ENCODE peak calls at places on chromosome 5, in nine cellular contexts. L, B, N, A, Q, J, T, P and X are unnamed samples. For H3K27me3, the result is how much of the 10 kb centered on the place peaks cover.

GRCh38 chr5:179558912-179559279 is 8.5 kb downstream of the RUFY1 start:
- DNase-seq in L (no peak), B (no peak), N (no peak), A (no peak), Q (peak), J (no peak), T (no peak), P (no peak), X (no peak)

GRCh38 chr5:128353416-128354107 is 184.5 kb downstream of the FBN2 start:
- DNase-seq in L (no peak), B (no peak), N (no peak), A (no peak), Q (no peak), J (no peak), T (no peak), P (no peak), X (no peak)

GRCh38 chr5:154042751-154043150 is 4.0 kb downstream of the MFAP3 start:
- DNase-seq in L (no peak), B (no peak), N (no peak), A (no peak), Q (no peak), J (no peak), T (no peak), P (no peak), X (no peak)

GRCh38 chr5:139141841-139142240 is 56.3 kb downstream of the SIL1 start:
- DNase-seq in L (no peak), B (no peak), N (no peak), A (no peak), Q (peak), J (no peak), T (peak), P (no peak), X (peak)

GRCh38 chr5:160629007-160629402 is 207.3 kb downstream of the PTTG1 start:
- DNase-seq in L (no peak), B (no peak), N (no peak), A (no peak), Q (no peak), J (no peak), T (no peak), P (no peak), X (no peak)

GRCh38 chr5:34452170-34452828 is 203.8 kb upstream of the RAI14 start:
- DNase-seq in L (no peak), B (no peak), N (peak), A (no peak), Q (peak), J (no peak), T (peak), P (no peak), X (no peak)

GRCh38 chr5:160159991-160160826 is 41.0 kb upstream of the PWWP2A start:
- DNase-seq in L (no peak), B (no peak), N (no peak), A (no peak), Q (peak), J (no peak), T (no peak), P (no peak), X (no peak)

GRCh38 chr5:125882061-125882460 is 541.1 kb upstream of the GRAMD2B start:
- DNase-seq in L (no peak), B (no peak), N (peak), A (no peak), Q (no peak), J (no peak), T (no peak), P (no peak), X (no peak)

GRCh38 chr5:93721045-93721444 is 20.4 kb downstream of the POU5F2 start:
- DNase-seq in L (no peak), B (no peak), N (no peak), A (no peak), Q (no peak), J (no peak), T (no peak), P (no peak), X (no peak)

GRCh38 chr5:57671371-57671770 is 188.8 kb upstream of the ACTBL2 start:
- DNase-seq in L (no peak), B (no peak), N (no peak), A (no peak), Q (no peak), J (no peak), T (no peak), P (no peak), X (no peak)

GRCh38 chr5:139700711-139701693 is 52.9 kb downstream of the CXXC5 start:
- DNase-seq in L (no peak), B (no peak), N (no peak), A (no peak), Q (no peak), J (no peak), T (no peak), P (no peak), X (no peak)

GRCh38 chr5:57174128-57174849 is 430 bp downstream of the GPBP1 start:
- DNase-seq in L (peak), B (no peak), N (no peak), A (no peak), Q (no peak), J (no peak), T (no peak), P (no peak), X (no peak)

GRCh38 chr5:11247224-11247623 is 486.2 kb upstream of the DAP start:
- DNase-seq in L (no peak), B (no peak), N (no peak), A (no peak), Q (no peak), J (no peak), T (no peak), P (no peak), X (no peak)

GRCh38 chr5:77893225-77893860 is 117.2 kb upstream of the TBCA start:
- DNase-seq in L (no peak), B (peak), N (peak), A (peak), Q (peak), J (no peak), T (peak), P (no peak), X (no peak)

GRCh38 chr5:81626524-81626923 is 124.4 kb downstream of the SSBP2 start:
- DNase-seq in L (no peak), B (no peak), N (peak), A (peak), Q (peak), J (no peak), T (peak), P (no peak), X (no peak)

GRCh38 chr5:120695368-120695880 is 231.3 kb downstream of the PRR16 start:
- DNase-seq in L (no peak), B (no peak), N (no peak), A (no peak), Q (no peak), J (no peak), T (no peak), P (no peak), X (no peak)

GRCh38 chr5:15023846-15024245 is 152.3 kb upstream of the ANKH start:
- DNase-seq in L (no peak), B (no peak), N (peak), A (no peak), Q (no peak), J (no peak), T (no peak), P (no peak), X (no peak)

GRCh38 chr5:147410496-147411395 is 99.1 kb downstream of the DPYSL3 start:
- DNase-seq in L (no peak), B (no peak), N (no peak), A (no peak), Q (no peak), J (no peak), T (no peak), P (no peak), X (no peak)

GRCh38 chr5:100777680-100778281 is 125.3 kb downstream of the ST8SIA4 start:
- DNase-seq in L (peak), B (peak), N (peak), A (peak), Q (peak), J (no peak), T (peak), P (no peak), X (no peak)

GRCh38 chr5:6773342-6774035 is 60.3 kb downstream of the TENT4A start:
- DNase-seq in L (no peak), B (no peak), N (no peak), A (no peak), Q (no peak), J (no peak), T (no peak), P (peak), X (no peak)

GRCh38 chr5:39137391-39138181 is 63.4 kb upstream of the RICTOR start:
- DNase-seq in L (no peak), B (no peak), N (peak), A (no peak), Q (no peak), J (no peak), T (peak), P (no peak), X (no peak)

GRCh38 chr5:134708301-134708700 is 30.0 kb upstream of the CAMLG start:
- DNase-seq in L (no peak), B (no peak), N (no peak), A (no peak), Q (peak), J (no peak), T (no peak), P (no peak), X (no peak)

GRCh38 chr5:53425598-53426516 is 54.6 kb upstream of the FST start:
- DNase-seq in L (no peak), B (no peak), N (no peak), A (no peak), Q (no peak), J (no peak), T (peak), P (no peak), X (no peak)

GRCh38 chr5:45627076-45627656 is 69.0 kb downstream of the HCN1 start:
- DNase-seq in L (no peak), B (no peak), N (no peak), A (no peak), Q (no peak), J (no peak), T (no peak), P (no peak), X (no peak)

GRCh38 chr5:159504857-159505304 is 174.6 kb upstream of the IL12B start:
- DNase-seq in L (peak), B (peak), N (peak), A (no peak), Q (peak), J (no peak), T (no peak), P (no peak), X (peak)

GRCh38 chr5:54861212-54861894 is 124.0 kb downstream of the ESM1 start:
- DNase-seq in L (no peak), B (no peak), N (no peak), A (no peak), Q (peak), J (no peak), T (no peak), P (no peak), X (no peak)

GRCh38 chr5:116546033-116546742 is 28.4 kb downstream of the SEMA6A start:
- DNase-seq in L (no peak), B (no peak), N (peak), A (no peak), Q (no peak), J (no peak), T (no peak), P (no peak), X (no peak)

GRCh38 chr5:128546658-128547281 is 8.7 kb upstream of the FBN2 start:
- DNase-seq in L (no peak), B (no peak), N (peak), A (no peak), Q (no peak), J (no peak), T (no peak), P (no peak), X (no peak)

GRCh38 chr5:174177976-174178600 is 132.6 kb downstream of the NSG2 start:
- DNase-seq in L (no peak), B (no peak), N (no peak), A (no peak), Q (no peak), J (no peak), T (no peak), P (no peak), X (no peak)

GRCh38 chr5:55151923-55152842 is 7.8 kb upstream of the GPX8 start:
- DNase-seq in L (no peak), B (peak), N (peak), A (no peak), Q (peak), J (no peak), T (no peak), P (no peak), X (no peak)

DNA sequence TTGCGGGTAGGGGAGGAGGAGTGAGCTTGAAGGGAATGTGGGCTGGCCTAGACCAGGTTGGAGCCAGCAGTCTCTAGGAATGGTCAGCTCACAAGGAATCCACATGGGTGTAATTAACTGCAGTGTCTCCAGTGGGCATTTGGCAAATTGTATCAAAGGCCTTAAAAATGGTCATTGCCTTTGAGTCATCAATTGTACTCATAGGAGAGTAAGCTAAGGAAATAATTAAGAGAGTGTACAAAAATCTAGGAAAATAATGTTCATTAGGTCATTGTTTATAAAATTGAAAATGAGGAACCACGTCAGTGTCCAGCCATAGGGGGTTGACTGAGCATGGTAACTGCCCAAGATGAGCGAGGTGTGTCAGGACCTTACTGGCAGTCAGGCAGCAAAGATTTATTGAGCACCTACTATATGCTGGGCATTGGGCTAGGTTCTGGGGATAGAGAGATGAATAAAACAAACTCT is 29.8 kb upstream of the RPL26L1 start:
- DNase-seq in L (no peak), B (peak), N (no peak), A (no peak), Q (peak), J (no peak), T (no peak), P (no peak), X (no peak)
- TF ChIP-seq CTCF in L (no peak), B (peak), N (no peak), A (no peak), Q (peak), J (no peak), T (no peak), P (no peak), X (no peak)

DNA sequence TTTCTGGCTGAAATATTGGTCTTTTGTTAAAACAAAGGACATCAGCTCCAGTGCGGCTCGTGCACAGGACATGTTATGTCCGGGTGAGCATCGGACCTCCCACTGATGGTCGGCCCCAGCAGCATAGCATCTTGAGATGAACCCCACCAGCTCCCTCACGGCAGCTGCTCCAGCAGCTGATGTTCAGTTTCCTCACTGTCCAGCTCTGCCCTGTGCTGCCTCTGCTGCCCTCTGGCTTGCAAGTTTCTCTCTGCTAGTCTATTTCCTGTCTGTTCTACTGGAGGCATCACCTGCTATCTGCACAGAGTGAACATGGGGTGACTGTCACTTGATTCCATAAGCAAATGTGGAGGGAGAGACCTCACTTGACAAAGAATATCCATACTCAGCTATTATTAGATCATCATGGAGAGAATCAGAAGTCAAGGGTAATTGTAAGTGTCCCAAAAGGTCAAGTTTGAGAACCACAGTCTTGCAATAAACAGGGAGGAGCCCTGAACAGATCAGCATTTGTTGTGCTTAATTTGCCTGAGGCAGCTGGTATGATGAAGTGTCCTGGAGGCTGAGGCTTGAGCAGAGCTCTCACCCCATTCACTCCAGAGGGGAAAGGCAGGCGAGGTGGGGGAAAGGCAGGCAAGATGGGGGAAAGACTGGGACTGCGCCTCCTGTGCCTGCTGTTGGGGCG is 702.8 kb downstream of the SEMA5A start:
- DNase-seq in L (no peak), B (peak), N (peak), A (no peak), Q (peak), J (no peak), T (no peak), P (no peak), X (no peak)
- H3K27me3 ChIP-seq in L (under half), B (under half), N (under half), A (under half), Q (under half), J (under half), T (under half), P (under half), X (under half)

GRCh38 chr5:9545301-9545958 is 445 bp downstream of the SEMA5A start:
- DNase-seq in L (no peak), B (no peak), N (no peak), A (no peak), Q (no peak), J (no peak), T (no peak), P (peak), X (no peak)

GRCh38 chr5:9544502-9545300 is 1.2 kb downstream of the SEMA5A start:
- DNase-seq in L (peak), B (no peak), N (peak), A (no peak), Q (peak), J (no peak), T (no peak), P (peak), X (peak)

GRCh38 chr5:9546973-9547947 is 1.4 kb upstream of the SEMA5A start:
- DNase-seq in L (no peak), B (no peak), N (peak), A (no peak), Q (peak), J (no peak), T (no peak), P (peak), X (peak)

GRCh38 chr5:9544056-9544455 is 1.8 kb downstream of the SEMA5A start:
- DNase-seq in L (no peak), B (no peak), N (no peak), A (no peak), Q (peak), J (no peak), T (no peak), P (no peak), X (no peak)

DNA sequence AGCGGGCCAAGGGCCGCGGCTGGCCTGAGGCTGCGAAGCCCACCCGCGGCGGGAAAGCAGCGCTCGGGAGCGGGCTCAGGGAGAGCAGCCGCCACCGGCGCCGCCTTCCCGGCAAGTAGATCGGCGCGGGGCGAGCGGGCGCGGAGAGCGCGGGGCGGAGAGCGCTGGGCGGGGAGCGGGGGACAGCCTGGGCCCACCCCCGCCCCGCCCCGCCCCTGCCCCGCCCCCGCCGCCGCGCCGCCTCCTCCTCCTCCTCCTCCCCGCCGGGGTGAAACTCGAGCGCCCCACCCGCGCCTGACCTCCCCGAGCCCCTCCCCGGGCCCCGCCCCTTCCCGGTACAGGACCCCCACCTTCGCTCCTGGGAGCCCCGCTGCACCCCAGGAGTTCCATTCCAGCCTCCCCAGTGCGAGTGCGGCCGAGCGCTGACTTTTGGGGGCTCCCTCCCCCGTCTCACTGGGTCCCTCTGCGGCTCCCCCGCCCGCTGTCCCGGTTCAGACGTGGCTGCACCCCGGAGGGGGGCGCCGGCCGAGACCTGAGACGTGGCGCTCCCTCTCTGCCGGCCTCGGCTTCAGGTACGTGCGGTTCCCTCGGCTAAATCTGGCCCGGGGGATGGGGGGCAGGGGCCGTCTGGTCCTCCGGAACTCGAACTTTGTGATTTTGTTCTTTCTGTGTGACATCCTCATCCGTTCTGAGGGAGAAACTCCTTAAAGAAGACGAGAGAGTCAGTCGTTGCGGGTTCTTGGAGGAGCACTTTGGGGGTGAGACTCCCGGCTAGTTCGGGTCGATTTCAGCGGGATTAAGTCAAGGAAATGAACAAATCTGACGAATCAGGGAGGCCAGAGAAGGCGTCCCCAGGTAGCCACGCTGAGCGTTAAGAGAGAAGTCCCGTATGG is at the start of gene SEMA5A:
- DNase-seq in L (peak), B (no peak), N (peak), A (no peak), Q (peak), J (no peak), T (no peak), P (peak), X (peak)
- TF ChIP-seq CTCF in L (no peak), B (peak), N (peak), A (no peak), Q (no peak), J (no peak), T (no peak), P (no peak), X (no peak)

GRCh38 chr5:141413540-141414069 is 818 bp downstream of the PCDHGA10 start:
- DNase-seq in L (no peak), B (no peak), N (no peak), A (no peak), Q (no peak), J (no peak), T (peak), P (no peak), X (no peak)
- H3K27me3 ChIP-seq in L (under half), B (under half), N (under half), A (under half), Q (under half), J (under half), T (under half), P (under half), X (under half)

DNA sequence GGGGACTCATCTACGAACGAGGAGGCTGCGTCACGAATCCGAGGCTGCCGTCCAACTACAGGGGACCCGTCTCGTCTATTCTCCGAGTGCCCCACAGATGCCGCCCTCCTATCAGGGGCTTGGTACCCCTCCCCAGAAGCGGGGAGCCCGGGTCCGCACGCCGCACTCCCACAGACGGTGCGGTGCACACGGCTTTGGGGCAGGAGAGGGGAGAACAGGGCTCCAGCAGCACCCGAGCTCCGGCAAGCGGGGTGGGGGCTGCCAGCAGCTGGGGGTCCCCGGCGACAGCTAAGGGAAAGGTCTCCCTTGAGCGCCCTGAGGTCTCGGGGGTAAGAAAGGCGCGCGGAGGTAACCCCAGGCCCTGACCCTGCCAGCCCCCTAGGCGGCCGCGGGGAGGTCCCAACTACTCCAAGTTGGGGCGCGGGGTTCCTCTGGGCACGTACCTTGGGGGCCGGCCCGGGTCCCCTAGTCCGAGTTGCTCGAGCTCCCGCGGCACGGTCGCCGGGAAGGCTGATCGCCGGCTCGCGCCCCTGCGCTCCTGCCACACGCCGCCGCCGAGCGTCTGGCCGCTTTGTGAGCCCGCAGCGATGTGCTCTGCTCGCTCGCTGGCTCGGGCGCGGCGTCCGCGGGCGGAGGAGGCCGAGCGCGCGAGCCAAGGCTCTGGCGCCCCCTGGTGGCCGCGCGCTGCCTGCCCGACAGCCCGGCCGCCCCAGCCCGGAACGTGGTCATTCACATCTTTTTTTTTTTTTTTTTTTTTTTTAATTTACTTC is at the start of gene SPOCK1:
- DNase-seq in L (peak), B (peak), N (peak), A (no peak), Q (peak), J (peak), T (peak), P (peak), X (peak)
- TF ChIP-seq CTCF in L (peak), B (peak), N (peak), A (peak), Q (peak), J (peak), T (peak), P (peak), X (peak)